ENCODE peak calls at places on chromosomes 7 and 10, in four cellular contexts. G, T, C and V are unnamed samples.

GRCh38 chr7:155338632-155339320 is 41.1 kb downstream of the INSIG1 start:
- DNase-seq in C (no peak), G (peak), T (no peak), V (no peak)

GRCh38 chr7:66556177-66556548 is 72.5 kb upstream of the KCTD7 start:
- DNase-seq in T (no peak), C (no peak), G (peak), V (no peak)

GRCh38 chr10:44723654-44724053 is 187.5 kb upstream of the TMEM72 start:
- DNase-seq in T (no peak), C (peak), G (no peak), V (peak)

GRCh38 chr10:86759073-86759672 is 2.8 kb downstream of the BMPR1A start:
- DNase-seq in G (no peak), T (no peak), C (peak), V (no peak)

GRCh38 chr7:31651800-31652326 is 35.2 kb upstream of the PPP1R17 start:
- DNase-seq in C (no peak), G (no peak), T (no peak), V (no peak)

GRCh38 chr10:4512557-4513286 is 313.3 kb upstream of the AKR1E2 start:
- DNase-seq in C (peak), G (no peak), T (no peak), V (peak)

GRCh38 chr10:55629792-55630490 is 731.1 kb downstream of the ZWINT start:
- DNase-seq in T (no peak), G (peak), C (peak), V (no peak)

GRCh38 chr10:95391570-95392249 is 100.9 kb upstream of the PDLIM1 start:
- DNase-seq in T (no peak), C (peak), G (no peak), V (no peak)

GRCh38 chr10:12469345-12469744 is 120.0 kb downstream of the CAMK1D start:
- DNase-seq in G (no peak), C (no peak), T (no peak), V (no peak)

GRCh38 chr10:30055094-30055701 is 4.2 kb downstream of the JCAD start:
- DNase-seq in T (no peak), G (no peak), C (peak), V (peak)

GRCh38 chr10:101972761-101973160 is 83.2 kb downstream of the ARMH3 start:
- DNase-seq in T (no peak), C (peak), G (no peak), V (no peak)